ENCODE peak calls at places on chromosome 11, in eight cellular contexts. One of them, this sample, is unnamed.
A peak's percentile ranks its signal among the peaks of the same experiment; 100 is the strongest.

GRCh38 chr11:67396587-67397398 is 4.9 kb downstream of the PPP1CA start:
- DNase-seq in foreskin fibroblast: no peak
- DNase-seq in neural progenitor cell: no peak
- DNase-seq in psoas muscle: no peak
- DNase-seq in ovary: no peak
- DNase-seq in fibroblast of pulmonary artery: no peak
- DNase-seq in fibroblast of lung: no peak
- DNase-seq in upper lobe of left lung: peak; percentile 48
- DNase-seq in this sample: no peak

GRCh38 chr11:20854214-20854613 is 184.8 kb downstream of the NELL1 start:
- DNase-seq in foreskin fibroblast: no peak
- DNase-seq in neural progenitor cell: peak; percentile 75
- DNase-seq in psoas muscle: no peak
- DNase-seq in ovary: no peak
- DNase-seq in fibroblast of pulmonary artery: no peak
- DNase-seq in fibroblast of lung: no peak
- DNase-seq in upper lobe of left lung: no peak
- DNase-seq in this sample: no peak

GRCh38 chr11:73528420-73528819 is 69.5 kb downstream of the FAM168A start:
- DNase-seq in foreskin fibroblast: no peak
- DNase-seq in neural progenitor cell: no peak
- DNase-seq in psoas muscle: no peak
- DNase-seq in ovary: no peak
- DNase-seq in fibroblast of pulmonary artery: no peak
- DNase-seq in fibroblast of lung: no peak
- DNase-seq in upper lobe of left lung: no peak
- DNase-seq in this sample: no peak

GRCh38 chr11:9493492-9493891 is 32.7 kb downstream of the ZNF143 start:
- DNase-seq in foreskin fibroblast: peak; percentile 29
- DNase-seq in neural progenitor cell: no peak
- DNase-seq in psoas muscle: no peak
- DNase-seq in ovary: no peak
- DNase-seq in fibroblast of pulmonary artery: no peak
- DNase-seq in fibroblast of lung: no peak
- DNase-seq in upper lobe of left lung: no peak
- DNase-seq in this sample: no peak

GRCh38 chr11:2209900-2210321 is 38.3 kb upstream of the TH start:
- DNase-seq in foreskin fibroblast: no peak
- DNase-seq in neural progenitor cell: no peak
- DNase-seq in psoas muscle: no peak
- DNase-seq in ovary: peak; percentile 8
- DNase-seq in fibroblast of pulmonary artery: no peak
- DNase-seq in fibroblast of lung: no peak
- DNase-seq in upper lobe of left lung: peak; percentile 77
- DNase-seq in this sample: no peak

GRCh38 chr11:134497586-134497985 is 85.5 kb upstream of the B3GAT1 start:
- DNase-seq in foreskin fibroblast: no peak
- DNase-seq in neural progenitor cell: no peak
- DNase-seq in psoas muscle: no peak
- DNase-seq in ovary: no peak
- DNase-seq in fibroblast of pulmonary artery: no peak
- DNase-seq in fibroblast of lung: no peak
- DNase-seq in upper lobe of left lung: no peak
- DNase-seq in this sample: no peak

GRCh38 chr11:17596310-17596669 is 49.2 kb downstream of the OTOG start:
- DNase-seq in foreskin fibroblast: no peak
- DNase-seq in neural progenitor cell: no peak
- DNase-seq in psoas muscle: no peak
- DNase-seq in ovary: peak; percentile 7
- DNase-seq in fibroblast of pulmonary artery: no peak
- DNase-seq in fibroblast of lung: no peak
- DNase-seq in upper lobe of left lung: no peak
- DNase-seq in this sample: no peak

GRCh38 chr11:27228232-27228631 is 134.8 kb downstream of the CCDC34 start:
- DNase-seq in foreskin fibroblast: no peak
- DNase-seq in neural progenitor cell: no peak
- DNase-seq in psoas muscle: no peak
- DNase-seq in ovary: no peak
- DNase-seq in fibroblast of pulmonary artery: no peak
- DNase-seq in fibroblast of lung: no peak
- DNase-seq in upper lobe of left lung: no peak
- DNase-seq in this sample: no peak

GRCh38 chr11:132284048-132284447 is 913.6 kb downstream of the NTM start:
- DNase-seq in foreskin fibroblast: no peak
- DNase-seq in neural progenitor cell: no peak
- DNase-seq in psoas muscle: no peak
- DNase-seq in ovary: no peak
- DNase-seq in fibroblast of pulmonary artery: no peak
- DNase-seq in fibroblast of lung: no peak
- DNase-seq in upper lobe of left lung: no peak
- DNase-seq in this sample: no peak

GRCh38 chr11:102384419-102385052 is 37.5 kb downstream of the BIRC2 start:
- DNase-seq in foreskin fibroblast: no peak
- DNase-seq in neural progenitor cell: peak; percentile 18
- DNase-seq in psoas muscle: no peak
- DNase-seq in ovary: peak; percentile 31
- DNase-seq in fibroblast of pulmonary artery: no peak
- DNase-seq in fibroblast of lung: no peak
- DNase-seq in upper lobe of left lung: peak; percentile 49
- DNase-seq in this sample: no peak

GRCh38 chr11:70016666-70017347 is 61.3 kb upstream of the ANO1 start:
- DNase-seq in foreskin fibroblast: peak; percentile 62
- DNase-seq in neural progenitor cell: no peak
- DNase-seq in psoas muscle: no peak
- DNase-seq in ovary: no peak
- DNase-seq in fibroblast of pulmonary artery: peak; percentile 30
- DNase-seq in fibroblast of lung: no peak
- DNase-seq in upper lobe of left lung: no peak
- DNase-seq in this sample: peak; percentile 40
- H3K4me3 ChIP-seq in foreskin fibroblast: no peak overlapping the region
- H3K4me3 ChIP-seq in neural progenitor cell: no peak overlapping the region
- H3K4me3 ChIP-seq in psoas muscle: no peak overlapping the region
- H3K4me3 ChIP-seq in ovary: no peak overlapping the region
- H3K4me3 ChIP-seq in fibroblast of pulmonary artery: no peak overlapping the region
- H3K4me3 ChIP-seq in fibroblast of lung: no peak overlapping the region
- H3K4me3 ChIP-seq in upper lobe of left lung: no peak overlapping the region
- H3K4me3 ChIP-seq in this sample: no peak overlapping the region

DNA sequence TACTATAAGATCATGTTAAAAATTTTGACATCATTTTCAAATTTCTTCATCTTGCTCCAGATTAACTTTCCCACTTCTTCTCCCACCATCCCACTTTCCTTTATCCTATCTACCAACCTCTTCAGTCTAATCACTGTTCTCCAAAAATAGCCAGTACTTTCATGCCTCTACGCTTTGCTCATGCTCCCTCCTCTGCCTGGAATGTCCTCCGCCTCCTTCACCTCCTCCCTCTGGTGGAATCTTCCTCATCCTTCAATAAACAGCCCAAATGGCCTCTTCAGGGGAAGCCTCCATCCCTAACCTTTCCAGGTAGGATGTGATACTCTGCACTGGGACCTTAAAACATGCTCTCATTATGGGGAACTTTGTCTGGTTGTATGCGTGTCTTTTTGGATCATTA is 7.8 kb upstream of the CSRP3 start:
- DNase-seq in foreskin fibroblast: peak; percentile 4
- DNase-seq in neural progenitor cell: no peak
- DNase-seq in psoas muscle: no peak
- DNase-seq in ovary: no peak
- DNase-seq in fibroblast of pulmonary artery: no peak
- DNase-seq in fibroblast of lung: no peak
- DNase-seq in upper lobe of left lung: no peak
- DNase-seq in this sample: no peak
- TF ChIP-seq CTCF in foreskin fibroblast: no peak
- TF ChIP-seq CTCF in neural progenitor cell: no peak
- TF ChIP-seq CTCF in psoas muscle: no peak
- TF ChIP-seq CTCF in ovary: no peak
- TF ChIP-seq CTCF in fibroblast of pulmonary artery: no peak
- TF ChIP-seq CTCF in fibroblast of lung: no peak
- TF ChIP-seq CTCF in upper lobe of left lung: no peak
- TF ChIP-seq CTCF in this sample: no peak

DNA sequence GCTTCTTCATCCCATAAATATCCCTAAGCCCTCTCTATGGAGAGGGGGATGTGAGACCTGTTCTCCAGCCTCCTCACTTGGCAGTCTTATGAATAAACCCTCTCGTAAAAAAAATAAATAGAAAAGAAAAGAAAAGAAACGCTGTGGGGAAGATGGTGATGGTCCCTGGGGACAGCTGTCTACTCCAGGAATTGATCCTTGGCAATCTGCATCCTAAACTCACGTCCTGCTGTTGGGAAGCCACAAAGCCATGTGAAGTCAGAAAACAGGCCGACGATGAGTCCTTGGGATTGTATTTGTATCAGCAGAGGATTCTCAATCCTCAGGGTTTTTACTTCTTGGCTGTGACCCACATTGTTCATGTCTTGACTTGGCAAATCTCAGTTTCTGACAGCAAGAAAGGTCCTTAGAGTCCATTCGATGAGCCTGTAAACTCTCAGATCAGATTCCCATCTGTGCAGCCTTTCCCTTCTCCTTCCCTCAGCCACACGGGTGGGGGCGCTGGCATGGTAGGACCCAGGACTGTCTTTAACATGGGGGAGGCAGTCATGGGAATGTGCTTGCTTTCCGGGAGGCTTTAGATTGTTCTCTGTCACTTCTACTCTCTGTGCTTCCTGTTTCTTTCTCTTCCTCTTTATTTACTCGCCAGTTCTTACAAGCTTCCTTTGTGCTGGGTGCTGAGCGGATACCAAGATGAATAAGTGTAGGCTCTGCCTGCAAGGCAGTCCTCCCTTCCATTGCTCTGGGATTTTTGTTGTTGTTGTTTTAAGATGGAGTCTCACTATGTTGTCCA is 24.9 kb downstream of the TCP11L1 start:
- DNase-seq in foreskin fibroblast: no peak
- DNase-seq in neural progenitor cell: no peak
- DNase-seq in psoas muscle: no peak
- DNase-seq in ovary: no peak
- DNase-seq in fibroblast of pulmonary artery: peak; percentile 10
- DNase-seq in fibroblast of lung: no peak
- DNase-seq in upper lobe of left lung: no peak
- DNase-seq in this sample: no peak
- H3K4me3 ChIP-seq in foreskin fibroblast: no peak overlapping the region
- H3K4me3 ChIP-seq in neural progenitor cell: no peak overlapping the region
- H3K4me3 ChIP-seq in psoas muscle: no peak overlapping the region
- H3K4me3 ChIP-seq in ovary: no peak overlapping the region
- H3K4me3 ChIP-seq in fibroblast of pulmonary artery: no peak overlapping the region
- H3K4me3 ChIP-seq in fibroblast of lung: no peak overlapping the region
- H3K4me3 ChIP-seq in upper lobe of left lung: no peak overlapping the region
- H3K4me3 ChIP-seq in this sample: no peak overlapping the region

GRCh38 chr11:65391007-65391406 is 4.6 kb downstream of the FRMD8 start:
- DNase-seq in foreskin fibroblast: peak; percentile 68
- DNase-seq in neural progenitor cell: peak; percentile 42
- DNase-seq in psoas muscle: no peak
- DNase-seq in ovary: no peak
- DNase-seq in fibroblast of pulmonary artery: peak; percentile 41
- DNase-seq in fibroblast of lung: peak; percentile 36
- DNase-seq in upper lobe of left lung: no peak
- DNase-seq in this sample: no peak
- TF ChIP-seq CTCF in foreskin fibroblast: no peak
- TF ChIP-seq CTCF in neural progenitor cell: peak; percentile 3
- TF ChIP-seq CTCF in psoas muscle: no peak
- TF ChIP-seq CTCF in ovary: no peak
- TF ChIP-seq CTCF in fibroblast of pulmonary artery: peak; percentile 4
- TF ChIP-seq CTCF in fibroblast of lung: no peak
- TF ChIP-seq CTCF in upper lobe of left lung: peak; percentile 22
- TF ChIP-seq CTCF in this sample: no peak

GRCh38 chr11:59144579-59145345 is 2.1 kb downstream of the FAM111A start:
- DNase-seq in foreskin fibroblast: peak; percentile 88
- DNase-seq in neural progenitor cell: peak; percentile 86
- DNase-seq in psoas muscle: peak; percentile 85
- DNase-seq in ovary: peak; percentile 86
- DNase-seq in fibroblast of pulmonary artery: peak; percentile 83
- DNase-seq in fibroblast of lung: peak; percentile 85
- DNase-seq in upper lobe of left lung: peak; percentile 92
- DNase-seq in this sample: peak; percentile 48
- H3K4me3 ChIP-seq in foreskin fibroblast: peak overlapping the region; percentile 85
- H3K4me3 ChIP-seq in neural progenitor cell: peak overlapping the region; percentile 44
- H3K4me3 ChIP-seq in psoas muscle: peak overlapping the region; percentile 91
- H3K4me3 ChIP-seq in ovary: peak overlapping the region; percentile 43
- H3K4me3 ChIP-seq in fibroblast of pulmonary artery: peak overlapping the region; percentile 69
- H3K4me3 ChIP-seq in fibroblast of lung: peak overlapping the region; percentile 96
- H3K4me3 ChIP-seq in upper lobe of left lung: peak overlapping the region; percentile 50
- H3K4me3 ChIP-seq in this sample: peak overlapping the region; percentile 79

DNA sequence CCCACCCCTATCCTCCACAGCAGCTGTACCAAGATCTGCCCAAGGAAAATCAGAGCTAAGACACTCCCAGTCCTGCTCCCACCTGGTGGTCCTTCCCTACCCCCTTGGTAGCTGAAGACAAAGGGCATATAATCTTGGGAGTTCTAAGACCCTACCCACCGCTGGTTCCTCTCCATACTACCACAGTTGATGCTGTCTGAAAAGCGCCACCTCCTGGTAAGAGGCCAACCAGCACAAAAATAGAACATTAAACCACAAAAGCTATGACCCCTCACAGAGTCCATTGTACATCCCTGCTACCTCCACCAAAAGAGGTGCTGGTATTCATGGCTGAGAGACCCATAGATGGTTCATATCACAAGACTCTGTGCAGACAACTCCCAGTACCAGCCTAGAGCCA is 161.5 kb upstream of the ARHGAP42 start:
- DNase-seq in foreskin fibroblast: no peak
- DNase-seq in neural progenitor cell: peak; percentile 35
- DNase-seq in psoas muscle: no peak
- DNase-seq in ovary: no peak
- DNase-seq in fibroblast of pulmonary artery: no peak
- DNase-seq in fibroblast of lung: no peak
- DNase-seq in upper lobe of left lung: no peak
- DNase-seq in this sample: no peak
- TF ChIP-seq CTCF in foreskin fibroblast: no peak
- TF ChIP-seq CTCF in neural progenitor cell: peak; percentile 56
- TF ChIP-seq CTCF in psoas muscle: no peak
- TF ChIP-seq CTCF in ovary: no peak
- TF ChIP-seq CTCF in fibroblast of pulmonary artery: no peak
- TF ChIP-seq CTCF in fibroblast of lung: no peak
- TF ChIP-seq CTCF in upper lobe of left lung: no peak
- TF ChIP-seq CTCF in this sample: no peak

DNA sequence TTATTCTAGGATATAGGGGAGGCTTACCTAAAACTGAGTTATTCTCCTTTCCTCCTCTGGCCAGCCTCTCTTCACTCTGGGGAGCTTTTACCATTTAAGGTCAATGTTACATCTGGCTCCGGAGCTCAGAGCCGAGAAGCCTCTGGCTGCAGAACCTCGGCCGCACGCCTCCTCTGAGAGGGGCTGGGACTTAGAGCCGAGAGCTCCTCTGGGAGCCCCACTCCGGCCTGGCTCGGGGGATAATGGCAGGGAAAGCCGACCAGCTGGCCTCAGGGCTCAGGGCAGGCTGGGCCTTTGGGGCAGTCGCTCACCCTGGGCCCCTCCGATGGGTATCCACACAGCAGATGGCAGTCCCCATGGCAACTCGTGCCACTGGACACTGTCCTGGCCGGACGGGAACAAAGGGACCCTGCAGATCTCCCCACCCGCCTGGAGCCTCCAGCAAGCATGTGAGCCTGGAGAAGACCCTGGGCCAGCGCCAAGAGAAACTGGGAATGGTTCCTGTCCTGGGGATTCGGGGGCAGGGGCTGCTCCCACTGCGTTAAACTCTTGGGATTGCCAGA is at the start of gene IRAG1:
- DNase-seq in foreskin fibroblast: peak; percentile 81
- DNase-seq in neural progenitor cell: peak; percentile 11
- DNase-seq in psoas muscle: peak; percentile 69
- DNase-seq in ovary: peak; percentile 64
- DNase-seq in fibroblast of pulmonary artery: peak; percentile 58
- DNase-seq in fibroblast of lung: peak; percentile 70
- DNase-seq in upper lobe of left lung: peak; percentile 73
- DNase-seq in this sample: no peak
- H3K4me3 ChIP-seq in foreskin fibroblast: peak within 1 kb of the TSS; percentile 71
- H3K4me3 ChIP-seq in neural progenitor cell: no peak within 1 kb of the TSS
- H3K4me3 ChIP-seq in psoas muscle: peak within 1 kb of the TSS; percentile 55
- H3K4me3 ChIP-seq in ovary: peak within 1 kb of the TSS; percentile 52
- H3K4me3 ChIP-seq in fibroblast of pulmonary artery: no peak within 1 kb of the TSS
- H3K4me3 ChIP-seq in fibroblast of lung: peak within 1 kb of the TSS; percentile 48
- H3K4me3 ChIP-seq in upper lobe of left lung: no peak within 1 kb of the TSS
- H3K4me3 ChIP-seq in this sample: peak within 1 kb of the TSS; percentile 25

GRCh38 chr11:79940976-79941735 is 500.3 kb upstream of the TENM4 start:
- DNase-seq in foreskin fibroblast: peak; percentile 7
- DNase-seq in neural progenitor cell: no peak
- DNase-seq in psoas muscle: no peak
- DNase-seq in ovary: no peak
- DNase-seq in fibroblast of pulmonary artery: no peak
- DNase-seq in fibroblast of lung: peak; percentile 49
- DNase-seq in upper lobe of left lung: no peak
- DNase-seq in this sample: no peak
- TF ChIP-seq CTCF in foreskin fibroblast: no peak
- TF ChIP-seq CTCF in neural progenitor cell: no peak
- TF ChIP-seq CTCF in psoas muscle: no peak
- TF ChIP-seq CTCF in ovary: no peak
- TF ChIP-seq CTCF in fibroblast of pulmonary artery: no peak
- TF ChIP-seq CTCF in fibroblast of lung: no peak
- TF ChIP-seq CTCF in upper lobe of left lung: no peak
- TF ChIP-seq CTCF in this sample: no peak